ENCODE peak calls at places on chromosomes 7 and 10, in ten cellular contexts. B, R, Z, V, J, E, H, F, W and U are unnamed samples.
A peak's percentile ranks its signal among the peaks of the same experiment; 100 is the strongest.

GRCh38 chr10:33349273-33349672 is 14.8 kb upstream of the NRP1 start:
- DNase-seq in Z (no peak), V (no peak), H (no peak), W (no peak), F (no peak), J (no peak), E (no peak), R (no peak), B (no peak), U (no peak)

GRCh38 chr10:60827791-60828488 is 49.7 kb downstream of the CDK1 start:
- DNase-seq in Z (no peak), W (no peak), F (peak; percentile 68), E (peak; percentile 94), J (no peak), R (no peak), H (no peak), V (no peak), B (no peak), U (no peak)

GRCh38 chr10:32163076-32163773 is 107.0 kb upstream of the KIF5B start:
- DNase-seq in B (no peak), Z (no peak), F (peak; percentile 68), W (no peak), J (no peak), V (no peak), R (no peak), E (peak; percentile 48), H (no peak), U (no peak)

GRCh38 chr7:106537119-106537518 is 123.8 kb downstream of the CCDC71L start:
- DNase-seq in R (no peak), H (no peak), W (no peak), E (no peak), V (no peak), B (no peak), J (no peak), F (no peak), Z (no peak), U (no peak)

GRCh38 chr7:106346678-106347217 is 62.0 kb upstream of the NAMPT start:
- DNase-seq in V (no peak), B (no peak), Z (no peak), W (peak; percentile 73), H (no peak), F (peak; percentile 97), R (no peak), E (peak; percentile 95), J (no peak), U (peak; percentile 50)

GRCh38 chr10:23069019-23069665 is 26.2 kb upstream of the MSRB2 start:
- DNase-seq in F (no peak), B (no peak), R (no peak), H (no peak), E (no peak), W (no peak), J (no peak), Z (no peak), V (no peak), U (no peak)

GRCh38 chr7:4747746-4748145 is 27.7 kb upstream of the AP5Z1 start:
- DNase-seq in J (no peak), V (no peak), F (no peak), W (no peak), Z (no peak), E (no peak), H (no peak), R (no peak), B (no peak), U (no peak)

GRCh38 chr7:81036041-81036440 is 117.2 kb upstream of the SEMA3C start:
- DNase-seq in R (no peak), V (no peak), F (peak; percentile 21), H (no peak), Z (no peak), J (no peak), W (no peak), B (no peak), E (peak; percentile 41), U (no peak)

GRCh38 chr10:110835841-110836240 is 35.9 kb upstream of the PDCD4 start:
- DNase-seq in J (no peak), Z (no peak), V (no peak), B (no peak), E (no peak), F (no peak), R (peak; percentile 59), W (no peak), H (no peak), U (no peak)

GRCh38 chr10:110834622-110835219 is 37.0 kb upstream of the PDCD4 start:
- DNase-seq in B (no peak), F (no peak), J (peak; percentile 44), H (peak; percentile 37), R (peak; percentile 65), V (peak; percentile 42), Z (no peak), W (no peak), E (peak; percentile 12), U (no peak)

GRCh38 chr10:110833941-110834621 is 37.6 kb upstream of the PDCD4 start:
- DNase-seq in W (no peak), R (peak; percentile 37), E (no peak), Z (no peak), V (no peak), J (no peak), F (no peak), H (no peak), B (no peak), U (no peak)

GRCh38 chr10:110829721-110830410 is 41.9 kb upstream of the PDCD4 start:
- DNase-seq in B (no peak), F (no peak), V (peak; percentile 43), R (peak; percentile 52), Z (no peak), H (no peak), J (no peak), W (no peak), E (no peak), U (no peak)

DNA sequence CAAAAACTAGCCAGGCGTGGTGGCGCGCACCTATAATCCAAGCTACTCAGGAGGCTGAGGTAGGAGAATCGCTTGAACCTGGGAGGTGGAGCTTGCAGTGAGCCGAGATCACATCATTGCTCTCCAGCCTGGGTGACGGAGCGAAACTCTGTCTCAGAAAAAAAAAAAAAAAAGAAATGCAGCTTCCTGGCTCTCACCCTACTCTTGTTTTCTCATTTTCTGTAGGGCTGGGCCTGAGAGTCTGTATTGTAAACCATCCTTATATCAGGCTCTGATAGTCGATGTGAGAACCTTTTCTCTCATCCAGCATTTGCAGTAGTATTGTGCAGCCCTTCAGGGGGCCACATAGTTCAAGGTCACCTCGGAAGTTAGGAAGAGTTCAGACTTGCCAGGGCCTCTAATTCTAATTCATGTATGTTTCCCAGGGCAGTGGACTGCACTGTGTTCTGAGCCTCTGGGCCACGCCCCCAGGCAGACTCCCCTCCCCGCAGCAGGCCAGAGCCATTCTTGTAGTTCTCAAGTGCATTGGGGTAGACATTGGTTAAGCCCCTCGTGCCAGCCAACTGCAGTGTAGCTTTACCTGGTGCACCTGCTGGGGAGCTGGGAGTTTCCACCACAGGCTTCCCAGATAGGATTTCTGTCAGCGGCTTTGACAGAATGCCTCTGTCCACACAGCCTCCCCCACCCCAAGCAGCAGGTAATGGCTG is 38.3 kb upstream of the PDCD4 start:
- DNase-seq in E (no peak), V (no peak), J (no peak), W (no peak), B (no peak), Z (no peak), F (no peak), R (peak; percentile 50), H (no peak), U (no peak)
- H3K36me3 ChIP-seq in E (no peaks in the 10 kb centered on the region), V (no peaks in the 10 kb centered on the region), J (no peaks in the 10 kb centered on the region), W (no peaks in the 10 kb centered on the region), B (peaks cover 23% of the 10 kb centered on the region), Z (no peaks in the 10 kb centered on the region), F (no peaks in the 10 kb centered on the region), R (no peaks in the 10 kb centered on the region), H (no peaks in the 10 kb centered on the region), U (no peaks in the 10 kb centered on the region)

DNA sequence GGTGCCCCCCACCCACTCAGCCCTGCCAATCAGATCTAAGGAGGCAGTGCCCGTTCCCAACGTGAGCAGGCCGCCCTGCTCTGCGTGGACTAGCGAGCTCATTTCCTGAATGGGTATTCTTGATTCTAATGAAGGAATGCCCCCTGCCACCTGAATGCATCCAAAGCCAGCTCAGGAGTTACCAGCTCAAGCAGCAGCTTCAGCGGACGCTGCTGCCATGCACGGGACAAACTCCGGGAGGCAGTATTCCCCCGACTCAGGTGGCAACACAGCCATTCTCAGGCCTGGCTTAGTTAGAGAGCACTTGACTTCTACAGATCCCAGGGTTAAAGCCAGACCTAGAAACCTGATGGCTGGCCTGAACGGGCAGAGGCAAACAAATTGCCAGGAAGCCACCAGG is 25.8 kb downstream of the PSAP start:
- DNase-seq in E (no peak), J (no peak), B (no peak), R (no peak), V (no peak), W (no peak), H (no peak), F (no peak), Z (no peak), U (no peak)
- H3K36me3 ChIP-seq in E (peaks cover 35% of the 10 kb centered on the region), J (peaks cover 34% of the 10 kb centered on the region), B (peaks cover 100% of the 10 kb centered on the region), R (peaks cover 91% of the 10 kb centered on the region), V (peaks cover 95% of the 10 kb centered on the region), W (peaks cover 40% of the 10 kb centered on the region), H (peaks cover 98% of the 10 kb centered on the region), F (peaks cover 51% of the 10 kb centered on the region), Z (peaks cover 15% of the 10 kb centered on the region), U (peaks cover 71% of the 10 kb centered on the region)

DNA sequence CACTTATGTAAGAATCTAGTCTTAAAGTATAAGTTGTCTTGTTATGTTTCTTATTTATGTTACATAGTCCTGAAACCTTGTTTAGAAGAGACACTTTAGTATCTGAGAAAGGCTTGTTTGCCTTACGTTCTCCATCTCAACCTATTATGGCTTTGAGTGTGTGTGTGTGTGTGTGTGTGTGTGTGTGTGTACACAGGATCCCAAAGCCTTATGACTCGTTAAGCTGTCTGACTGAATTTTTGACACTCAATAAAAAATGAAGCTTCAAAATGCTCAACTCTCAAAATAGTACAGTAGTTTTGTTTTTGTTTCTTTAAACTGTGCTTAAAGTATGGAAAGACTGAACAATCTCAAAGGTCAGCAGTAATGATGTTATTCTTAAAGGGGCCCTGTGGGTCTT is 18.0 kb downstream of the CALU start:
- DNase-seq in J (no peak), V (no peak), W (no peak), F (no peak), R (no peak), E (peak; percentile 35), H (no peak), B (no peak), Z (no peak), U (no peak)
- H3K36me3 ChIP-seq in J (no peaks in the 10 kb centered on the region), V (peaks cover 97% of the 10 kb centered on the region), W (peaks cover 18% of the 10 kb centered on the region), F (peaks cover 80% of the 10 kb centered on the region), R (peaks cover 9% of the 10 kb centered on the region), E (peaks cover 13% of the 10 kb centered on the region), H (peaks cover 98% of the 10 kb centered on the region), B (peaks cover 61% of the 10 kb centered on the region), Z (peaks cover 3% of the 10 kb centered on the region), U (peaks cover 61% of the 10 kb centered on the region)

GRCh38 chr10:43390333-43390732 is 18.7 kb downstream of the HNRNPF start:
- DNase-seq in W (no peak), Z (no peak), B (no peak), F (no peak), R (peak; percentile 2), H (no peak), J (no peak), E (no peak), V (no peak), U (no peak)

GRCh38 chr10:43390791-43391190 is 18.2 kb downstream of the HNRNPF start:
- DNase-seq in H (no peak), F (peak; percentile 78), W (no peak), Z (peak; percentile 21), J (no peak), V (no peak), E (peak; percentile 20), B (no peak), R (peak; percentile 52), U (no peak)

GRCh38 chr10:43394868-43395267 is 14.1 kb downstream of the HNRNPF start:
- DNase-seq in W (no peak), F (no peak), J (no peak), B (no peak), Z (no peak), R (peak; percentile 53), H (no peak), E (no peak), V (no peak), U (no peak)

GRCh38 chr10:43393606-43394360 is 15.2 kb downstream of the HNRNPF start:
- DNase-seq in J (no peak), B (no peak), Z (no peak), V (no peak), R (peak; percentile 13), W (no peak), H (no peak), F (no peak), E (no peak), U (no peak)

DNA sequence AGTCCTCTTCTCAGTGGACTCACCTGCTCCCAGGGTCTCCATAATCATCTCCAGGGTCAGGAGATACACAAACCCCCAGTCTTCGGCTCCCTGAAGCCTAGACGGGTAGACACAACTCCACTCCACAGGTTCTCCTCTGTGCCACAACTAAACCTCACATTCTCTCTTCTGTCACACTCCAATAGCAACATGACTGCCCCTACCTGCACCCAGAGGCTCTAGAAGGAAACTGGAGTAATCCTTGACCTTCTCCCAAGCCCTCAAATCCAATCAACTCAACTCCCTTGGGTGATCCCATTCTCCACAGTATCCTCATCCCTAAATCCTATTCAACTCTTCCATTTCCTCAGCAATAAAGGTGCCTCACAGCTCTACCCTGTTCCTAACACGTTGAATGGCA is 16.2 kb downstream of the HNRNPF start:
- DNase-seq in W (no peak), E (no peak), V (no peak), H (no peak), Z (no peak), F (no peak), B (no peak), J (no peak), R (peak; percentile 14), U (no peak)
- H3K36me3 ChIP-seq in W (peaks cover 34% of the 10 kb centered on the region), E (peaks cover 19% of the 10 kb centered on the region), V (peaks cover 91% of the 10 kb centered on the region), H (peaks cover 86% of the 10 kb centered on the region), Z (peaks cover 9% of the 10 kb centered on the region), F (peaks cover 53% of the 10 kb centered on the region), B (peaks cover 68% of the 10 kb centered on the region), J (peaks cover 44% of the 10 kb centered on the region), R (peaks cover 53% of the 10 kb centered on the region), U (peaks cover 72% of the 10 kb centered on the region)